ENCODE peak calls at places on chromosomes 4 and X, in ten cellular contexts. B is sigmoid colon, U is heart right ventricle, A is AG04449, D is AG04450, J is BE2C, Z is tibial artery, E is PC-3, Q is GM12865, S is bronchial epithelial cell. V is an unnamed sample.

GRCh38 chr4:7194251-7195137 is 2.2 kb downstream of the SORCS2 start:
- DNase-seq in Z (peak; percentile 20), E (peak; percentile 61), B (peak; percentile 66), S (no peak), U (no peak), D (no peak), A (no peak), J (peak; percentile 62), Q (peak; percentile 21), V (peak; percentile 60)

GRCh38 chr4:165814256-165815010 is 58.6 kb upstream of the TLL1 start:
- DNase-seq in Z (no peak), Q (no peak), S (peak; percentile 94), B (no peak), D (no peak), J (no peak), A (no peak), U (no peak), E (peak; percentile 7), V (no peak)

GRCh38 chrX:18883234-18883960 is 100.5 kb downstream of the PHKA2 start:
- DNase-seq in D (no peak), Z (no peak), S (peak; percentile 38), U (peak; percentile 40), Q (no peak), E (peak; percentile 19), J (no peak), B (peak; percentile 58), A (no peak), V (no peak)

GRCh38 chr4:138770818-138771217 is 244.8 kb upstream of the NOCT start:
- DNase-seq in Z (no peak), U (no peak), J (no peak), Q (no peak), D (no peak), S (no peak), B (no peak), E (no peak), A (no peak), V (no peak)

GRCh38 chr4:95511477-95511876 is 37.3 kb downstream of the UNC5C start:
- DNase-seq in Q (no peak), A (no peak), S (no peak), D (no peak), B (no peak), E (no peak), U (no peak), J (no peak), Z (no peak), V (no peak)

GRCh38 chr4:7240341-7240740 is 48.0 kb downstream of the SORCS2 start:
- DNase-seq in S (no peak), B (no peak), E (no peak), A (no peak), U (no peak), Q (no peak), D (no peak), Z (no peak), J (no peak), V (no peak)

GRCh38 chr4:159926871-159927270 is 824.0 kb downstream of the RAPGEF2 start:
- DNase-seq in Q (no peak), A (no peak), B (no peak), D (no peak), E (peak; percentile 7), S (peak; percentile 21), Z (no peak), U (no peak), J (no peak), V (no peak)

GRCh38 chr4:101155368-101155767 is 192.0 kb downstream of the PPP3CA start:
- DNase-seq in A (no peak), J (no peak), Z (no peak), U (no peak), B (no peak), D (no peak), E (peak; percentile 87), Q (no peak), S (peak; percentile 84), V (no peak)

GRCh38 chr4:52657630-52658501 is 1.2 kb downstream of the USP46 start:
- DNase-seq in D (peak; percentile 42), B (peak; percentile 65), U (no peak), S (peak; percentile 41), E (peak; percentile 47), A (no peak), J (peak; percentile 9), Q (no peak), Z (no peak), V (peak; percentile 48)

GRCh38 chr4:87093443-87094123 is 126.8 kb downstream of the KLHL8 start:
- DNase-seq in U (peak; percentile 44), S (peak; percentile 100), A (no peak), B (no peak), D (no peak), Q (peak; percentile 79), J (peak; percentile 63), Z (no peak), E (peak; percentile 72), V (no peak)

GRCh38 chr4:146445198-146446150 is 76.3 kb downstream of the SLC10A7 start:
- DNase-seq in U (no peak), Z (no peak), A (no peak), J (no peak), S (no peak), B (no peak), E (no peak), D (no peak), Q (no peak), V (no peak)

GRCh38 chr4:97395980-97396562 is 747.2 kb downstream of the STPG2 start:
- DNase-seq in E (peak; percentile 37), S (no peak), D (no peak), B (no peak), J (peak; percentile 18), Z (no peak), U (no peak), Q (no peak), A (no peak), V (peak; percentile 14)

GRCh38 chrX:123860983-123861382 is 1.1 kb downstream of the XIAP start:
- DNase-seq in S (peak; percentile 28), U (no peak), B (no peak), Q (peak; percentile 15), Z (no peak), E (peak; percentile 23), A (no peak), J (peak; percentile 12), D (no peak), V (no peak)

GRCh38 chrX:69504626-69505612 is 793 bp downstream of the NALF2 start:
- DNase-seq in Q (no peak), U (no peak), J (no peak), B (no peak), D (no peak), Z (no peak), S (no peak), A (no peak), E (no peak), V (peak; percentile 48)

GRCh38 chr4:155780773-155781172 is 22.0 kb downstream of the GUCY1B1 start:
- DNase-seq in S (peak; percentile 60), B (no peak), Q (no peak), U (no peak), D (no peak), A (no peak), J (no peak), E (peak; percentile 54), Z (no peak), V (no peak)

GRCh38 chr4:130995988-130996387 is 1900.0 kb downstream of the C4orf33 start:
- DNase-seq in D (no peak), U (no peak), A (no peak), J (no peak), B (no peak), Q (no peak), Z (no peak), S (no peak), E (peak; percentile 60), V (no peak)

GRCh38 chr4:80685219-80685618 is 345.3 kb upstream of the BMP3 start:
- DNase-seq in U (no peak), D (no peak), B (no peak), Q (no peak), A (no peak), J (no peak), Z (no peak), S (no peak), E (no peak), V (no peak)

DNA sequence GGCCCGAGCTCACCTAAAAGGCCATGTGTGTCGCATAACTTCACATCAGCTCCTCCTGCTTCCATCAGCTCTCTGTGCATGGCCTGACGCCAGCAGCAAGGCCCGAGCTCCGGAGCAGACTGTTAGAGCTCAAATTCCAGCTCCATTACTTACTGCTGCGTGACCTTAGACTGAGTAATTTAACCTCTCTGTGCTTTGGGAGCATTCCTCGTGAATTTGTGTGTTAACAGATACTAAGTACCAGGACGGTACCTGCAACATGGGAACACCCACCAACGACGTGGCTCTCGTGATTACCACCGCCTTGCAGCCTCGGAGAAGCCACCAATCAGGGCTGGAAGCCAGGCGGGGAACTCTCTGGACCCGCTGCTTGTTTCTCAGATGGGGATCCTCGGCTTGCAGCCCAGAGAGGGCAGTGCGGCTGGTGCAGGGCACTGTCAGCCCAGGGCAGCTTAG is 12.9 kb downstream of the LETM1 start:
- DNase-seq in U (no peak), Q (no peak), D (peak; percentile 68), A (peak; percentile 44), J (no peak), S (no peak), Z (no peak), B (no peak), E (peak; percentile 47), V (no peak)
- TF ChIP-seq CTCF in U (no peak), Q (no peak), D (no peak), A (no peak), J (no peak), S (no peak), Z (no peak), B (no peak), E (no peak), V (no peak)

GRCh38 chrX:10597871-10598270 is 22.5 kb downstream of the MID1 start:
- DNase-seq in U (no peak), J (peak; percentile 47), D (no peak), S (peak; percentile 27), Z (no peak), E (peak; percentile 56), Q (peak; percentile 18), B (no peak), A (no peak), V (no peak)
- TF ChIP-seq CTCF in U (peak; percentile 53), J (peak; percentile 77), D (peak; percentile 49), S (peak; percentile 58), Z (peak; percentile 7), E (peak; percentile 75), Q (peak; percentile 36), B (no peak), A (peak; percentile 57), V (no peak)

GRCh38 chr4:69330345-69330744 is 50.1 kb downstream of the UGT2B28 start:
- DNase-seq in U (no peak), D (no peak), B (no peak), S (no peak), A (no peak), E (no peak), J (no peak), Z (no peak), Q (no peak), V (no peak)
- TF ChIP-seq CTCF in U (no peak), D (no peak), B (no peak), S (no peak), A (no peak), E (no peak), J (no peak), Z (no peak), Q (no peak), V (no peak)

DNA sequence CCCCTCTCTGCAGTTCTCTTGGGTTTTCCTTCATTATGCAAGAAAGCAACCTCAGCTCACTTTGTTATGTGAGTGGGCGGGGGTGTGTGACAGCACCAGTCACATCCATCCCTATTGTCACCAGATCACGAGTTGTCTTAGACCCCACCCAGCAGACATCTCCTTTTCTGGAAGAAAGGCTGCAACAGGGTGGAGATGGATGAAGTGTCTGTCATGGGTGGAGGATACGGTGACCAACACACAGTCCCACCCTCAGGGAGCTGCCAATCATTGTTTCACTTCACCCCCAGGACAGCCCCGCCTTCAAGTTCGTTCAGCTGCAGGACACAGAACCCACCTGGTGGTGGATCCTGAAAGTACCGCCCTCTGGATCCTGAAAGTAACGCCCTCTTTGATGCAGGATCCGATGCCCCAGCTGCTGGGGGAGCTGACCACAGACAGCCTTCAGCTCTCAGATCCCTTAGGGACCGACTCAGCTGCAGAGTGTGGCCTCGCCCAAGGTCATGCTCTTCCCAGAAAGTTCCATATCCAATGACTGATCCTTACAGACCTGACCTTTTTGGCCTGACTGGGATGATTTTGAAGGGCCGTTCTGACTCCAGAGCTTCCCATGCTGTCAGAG is 79.7 kb downstream of the SMIM20 start:
- DNase-seq in Z (no peak), D (no peak), J (peak; percentile 32), S (no peak), A (no peak), B (no peak), E (peak; percentile 13), U (peak; percentile 35), Q (peak; percentile 64), V (peak; percentile 45)
- TF ChIP-seq CTCF in Z (no peak), D (peak; percentile 37), J (peak; percentile 38), S (peak; percentile 5), A (peak; percentile 5), B (no peak), E (peak; percentile 42), U (peak; percentile 33), Q (peak; percentile 42), V (peak; percentile 36)